ENCODE peak calls at places on chromosomes 2 and 18, in eight cellular contexts. A is AG10803; L is HCT116; E is T47D; H is caudate nucleus; N is astrocyte of the spinal cord; J is CD8-positive, alpha-beta T cell; G is smooth muscle cell of the brain vasculature. T is an unnamed sample.

GRCh38 chr18:7585272-7585670 is 18.2 kb downstream of the PTPRM start:
- DNase-seq in A (peak), L (no peak), E (no peak), H (no peak), N (no peak), J (no peak), G (no peak), T (peak)

GRCh38 chr18:31943895-31944816 is 1.2 kb upstream of the TRAPPC8 start:
- DNase-seq in A (no peak), L (no peak), E (no peak), H (no peak), N (no peak), J (no peak), G (no peak), T (no peak)

GRCh38 chr2:232523682-232524597 is 2.0 kb upstream of the CHRND start:
- DNase-seq in A (peak), L (no peak), E (peak), H (no peak), N (peak), J (no peak), G (no peak), T (peak)

GRCh38 chr2:52264488-52264887 is 1232.6 kb upstream of the NRXN1 start:
- DNase-seq in A (no peak), L (no peak), E (no peak), H (no peak), N (no peak), J (no peak), G (no peak), T (no peak)

GRCh38 chr2:204972606-204973336 is 427.5 kb downstream of the PARD3B start:
- DNase-seq in A (no peak), L (no peak), E (no peak), H (no peak), N (no peak), J (no peak), G (peak), T (no peak)

GRCh38 chr18:65091737-65092329 is 659.0 kb upstream of the CDH7 start:
- DNase-seq in A (no peak), L (no peak), E (peak), H (no peak), N (peak), J (no peak), G (no peak), T (no peak)

GRCh38 chr2:31018280-31018679 is 120.0 kb downstream of the GALNT14 start:
- DNase-seq in A (no peak), L (no peak), E (no peak), H (no peak), N (no peak), J (no peak), G (no peak), T (no peak)

GRCh38 chr18:10215444-10215843 is 239.0 kb upstream of the APCDD1 start:
- DNase-seq in A (no peak), L (no peak), E (no peak), H (no peak), N (no peak), J (no peak), G (no peak), T (no peak)

GRCh38 chr2:26314243-26314642 is 31.7 kb upstream of the SELENOI start:
- DNase-seq in A (no peak), L (no peak), E (no peak), H (no peak), N (no peak), J (no peak), G (no peak), T (no peak)

GRCh38 chr2:25744055-25744454 is 70.7 kb upstream of the DTNB start:
- DNase-seq in A (no peak), L (no peak), E (no peak), H (no peak), N (no peak), J (no peak), G (no peak), T (no peak)

GRCh38 chr2:144501118-144501517 is 18.8 kb downstream of the ZEB2 start:
- DNase-seq in A (no peak), L (no peak), E (no peak), H (no peak), N (peak), J (no peak), G (no peak), T (no peak)

GRCh38 chr2:101004671-101005325 is 2.7 kb downstream of the RPL31 start:
- DNase-seq in A (no peak), L (no peak), E (no peak), H (no peak), N (no peak), J (no peak), G (no peak), T (no peak)

GRCh38 chr18:3706279-3707097 is 256.5 kb downstream of the TGIF1 start:
- DNase-seq in A (no peak), L (no peak), E (no peak), H (no peak), N (no peak), J (no peak), G (no peak), T (peak)

GRCh38 chr2:47336259-47337238 is 66.4 kb upstream of the MSH2 start:
- DNase-seq in A (no peak), L (no peak), E (no peak), H (no peak), N (no peak), J (no peak), G (no peak), T (peak)

GRCh38 chr2:45009303-45009927 is at the start of gene SIX2:
- DNase-seq in A (peak), L (peak), E (peak), H (no peak), N (peak), J (no peak), G (peak), T (peak)

GRCh38 chr2:157404363-157404762 is 39.5 kb downstream of the CYTIP start:
- DNase-seq in A (no peak), L (no peak), E (no peak), H (no peak), N (peak), J (peak), G (no peak), T (no peak)

GRCh38 chr2:212097001-212097400 is 441.6 kb downstream of the ERBB4 start:
- DNase-seq in A (no peak), L (no peak), E (no peak), H (no peak), N (no peak), J (no peak), G (no peak), T (no peak)

GRCh38 chr2:45964226-45964841 is 312.9 kb downstream of the PRKCE start:
- DNase-seq in A (peak), L (peak), E (no peak), H (no peak), N (peak), J (no peak), G (peak), T (peak)

GRCh38 chr2:10654069-10654468 is 35.7 kb downstream of the NOL10 start:
- DNase-seq in A (peak), L (peak), E (no peak), H (peak), N (peak), J (peak), G (no peak), T (no peak)